ENCODE peak calls at places on chromosomes 16 and 17, in four cellular contexts. V, Y, Q and D are unnamed samples.

GRCh38 chr16:88936008-88936912 is 40.7 kb downstream of the CBFA2T3 start:
- DNase-seq in V (no peak), Y (no peak), Q (no peak), D (no peak)

GRCh38 chr16:89268987-89269735 is 51.7 kb downstream of the ZNF778 start:
- DNase-seq in V (no peak), Y (peak), Q (no peak), D (no peak)

GRCh38 chr17:81228420-81228819 is 5.7 kb upstream of the CEP131 start:
- DNase-seq in V (no peak), Y (no peak), Q (no peak), D (no peak)

GRCh38 chr17:41910701-41911391 is 7.9 kb downstream of the ACLY start:
- DNase-seq in V (no peak), Y (no peak), Q (no peak), D (no peak)

GRCh38 chr16:6725634-6726331 is 606.9 kb upstream of the RBFOX1 start:
- DNase-seq in V (no peak), Y (no peak), Q (no peak), D (no peak)

GRCh38 chr16:57999971-58000705 is at the start of gene ZNF319:
- DNase-seq in V (no peak), Y (peak), Q (no peak), D (no peak)

GRCh38 chr17:41812176-41813038 is at the start of gene FKBP10:
- DNase-seq in V (peak), Y (peak), Q (peak), D (peak)

GRCh38 chr17:8072727-8073461 is 14.6 kb downstream of the ALOX12B start:
- DNase-seq in V (no peak), Y (no peak), Q (no peak), D (no peak)

GRCh38 chr16:65737831-65738230 is 616.0 kb upstream of the CDH11 start:
- DNase-seq in V (no peak), Y (no peak), Q (no peak), D (no peak)

GRCh38 chr17:52048503-52048902 is 110.0 kb downstream of the CA10 start:
- DNase-seq in V (no peak), Y (no peak), Q (no peak), D (no peak)

GRCh38 chr17:83036666-83037065 is 42.7 kb upstream of the METRNL start:
- DNase-seq in V (no peak), Y (no peak), Q (no peak), D (no peak)

GRCh38 chr17:29807520-29808361 is 122.3 kb downstream of the SSH2 start:
- DNase-seq in V (peak), Y (peak), Q (peak), D (peak)

GRCh38 chr16:19093631-19094541 is 19.9 kb upstream of the ITPRIPL2 start:
- DNase-seq in V (no peak), Y (no peak), Q (no peak), D (no peak)

GRCh38 chr16:66199189-66199588 is 167.3 kb upstream of the CDH5 start:
- DNase-seq in V (no peak), Y (no peak), Q (no peak), D (no peak)

GRCh38 chr17:42878123-42878880 is 22.3 kb upstream of the G6PC1 start:
- DNase-seq in V (no peak), Y (no peak), Q (peak), D (no peak)

GRCh38 chr17:35449371-35449931 is 885 bp upstream of the SLFN13 start:
- DNase-seq in V (no peak), Y (peak), Q (no peak), D (no peak)

GRCh38 chr16:84446086-84446485 is 58.4 kb downstream of the MEAK7 start:
- DNase-seq in V (no peak), Y (no peak), Q (no peak), D (no peak)

GRCh38 chr17:46853896-46854444 is 2.6 kb downstream of the WNT9B start:
- DNase-seq in V (no peak), Y (no peak), Q (no peak), D (no peak)

GRCh38 chr16:11535494-11535893 is 51.2 kb downstream of the LITAF start:
- DNase-seq in V (peak), Y (no peak), Q (no peak), D (no peak)

GRCh38 chr16:74865922-74866598 is 91.4 kb upstream of the FA2H start:
- DNase-seq in V (no peak), Y (no peak), Q (no peak), D (no peak)

GRCh38 chr17:83155128-83156081 is 76.0 kb downstream of the METRNL start:
- DNase-seq in V (no peak), Y (no peak), Q (peak), D (peak)

GRCh38 chr17:987931-988330 is 8.4 kb upstream of the NXN start:
- DNase-seq in V (no peak), Y (no peak), Q (no peak), D (no peak)

GRCh38 chr16:84699712-84700517 is at the start of gene USP10:
- DNase-seq in V (peak), Y (peak), Q (peak), D (peak)

GRCh38 chr16:86886651-86887050 is 308.3 kb downstream of the FOXL1 start:
- DNase-seq in V (no peak), Y (no peak), Q (no peak), D (no peak)

GRCh38 chr16:14199624-14200023 is 128.5 kb downstream of the MRTFB start:
- DNase-seq in V (no peak), Y (no peak), Q (no peak), D (no peak)

GRCh38 chr16:57530531-57531252 is 5.7 kb downstream of the CCDC102A start:
- DNase-seq in V (no peak), Y (peak), Q (peak), D (peak)

GRCh38 chr17:79775635-79776034 is 2.3 kb upstream of the CBX2 start:
- DNase-seq in V (no peak), Y (no peak), Q (no peak), D (no peak)

GRCh38 chr17:77859035-77859360 is 99.5 kb upstream of the TNRC6C start:
- DNase-seq in V (no peak), Y (no peak), Q (no peak), D (no peak)

GRCh38 chr16:13634921-13635320 is 285.0 kb upstream of the ERCC4 start:
- DNase-seq in V (no peak), Y (no peak), Q (no peak), D (no peak)

GRCh38 chr16:48499822-48500440 is 110.0 kb downstream of the N4BP1 start:
- DNase-seq in V (peak), Y (peak), Q (peak), D (peak)

GRCh38 chr16:54027126-54027922 is 259.3 kb downstream of the IRX3 start:
- DNase-seq in V (no peak), Y (no peak), Q (no peak), D (no peak)

GRCh38 chr17:47956818-47957590 is 679 bp downstream of the PRR15L start:
- DNase-seq in V (no peak), Y (no peak), Q (peak), D (no peak)

GRCh38 chr17:18862011-18862410 is 4.1 kb downstream of the PRPSAP2 start:
- DNase-seq in V (no peak), Y (no peak), Q (no peak), D (peak)

GRCh38 chr17:15782809-15783208 is 50.7 kb downstream of the TBC1D26 start:
- DNase-seq in V (no peak), Y (peak), Q (peak), D (peak)

GRCh38 chr16:81905277-81905676 is 106.0 kb downstream of the SDR42E1 start:
- DNase-seq in V (no peak), Y (no peak), Q (no peak), D (no peak)

GRCh38 chr17:76275382-76276068 is 10.4 kb downstream of the UBALD2 start:
- DNase-seq in V (no peak), Y (no peak), Q (no peak), D (no peak)

GRCh38 chr17:53462393-53462811 is 360.3 kb upstream of the KIF2B start:
- DNase-seq in V (no peak), Y (no peak), Q (no peak), D (no peak)

GRCh38 chr16:23944381-23944780 is 108.6 kb downstream of the PRKCB start:
- DNase-seq in V (no peak), Y (no peak), Q (no peak), D (no peak)

GRCh38 chr16:31267332-31268032 is 7.7 kb downstream of the ITGAM start:
- DNase-seq in V (no peak), Y (no peak), Q (no peak), D (no peak)

GRCh38 chr16:31262084-31262483 is 2.3 kb downstream of the ITGAM start:
- DNase-seq in V (no peak), Y (no peak), Q (no peak), D (no peak)

GRCh38 chr16:31268891-31269290 is 9.1 kb downstream of the ITGAM start:
- DNase-seq in V (no peak), Y (no peak), Q (no peak), D (no peak)

GRCh38 chr16:31268033-31268365 is 8.2 kb downstream of the ITGAM start:
- DNase-seq in V (no peak), Y (no peak), Q (no peak), D (no peak)

DNA sequence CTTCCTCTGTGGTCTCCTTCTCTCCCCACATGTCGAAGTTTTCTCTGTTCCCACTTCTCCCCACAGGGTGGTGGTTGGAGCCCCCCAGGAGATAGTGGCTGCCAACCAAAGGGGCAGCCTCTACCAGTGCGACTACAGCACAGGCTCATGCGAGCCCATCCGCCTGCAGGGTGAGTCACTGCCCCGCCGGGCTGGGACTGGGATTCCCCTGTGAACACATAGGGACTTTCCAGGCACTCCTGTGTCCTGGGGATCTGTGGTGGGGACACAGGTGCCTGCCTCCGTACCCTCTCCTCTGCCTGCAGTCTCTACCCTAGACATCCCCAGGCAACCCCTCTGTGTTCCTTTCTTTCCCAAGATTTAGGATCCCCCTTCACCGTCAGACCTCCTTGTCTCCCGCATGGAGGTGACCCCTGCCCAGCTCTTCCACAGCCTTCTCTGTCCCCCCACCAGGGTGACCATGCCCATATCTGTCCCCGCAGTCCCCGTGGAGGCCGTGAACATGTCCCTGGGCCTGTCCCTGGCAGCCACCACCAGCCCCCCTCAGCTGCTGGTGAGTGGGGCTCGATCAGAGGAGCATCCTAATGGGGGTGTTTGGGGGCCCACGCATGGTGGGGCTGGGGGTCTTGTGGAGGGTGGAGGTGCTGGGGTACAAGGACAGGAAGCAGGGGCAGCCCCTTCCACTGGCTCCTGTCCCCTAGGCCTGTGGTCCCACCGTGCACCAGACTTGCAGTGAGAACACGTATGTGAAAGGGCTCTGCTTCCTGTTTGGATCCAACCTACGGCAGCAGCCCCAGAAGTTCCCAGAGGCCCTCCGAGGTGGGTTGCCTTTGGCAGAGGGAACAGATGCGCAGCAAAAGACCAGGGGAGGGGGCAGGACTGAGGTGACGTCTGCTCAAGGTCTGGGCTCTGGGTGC is 5.8 kb downstream of the ITGAM start:
- DNase-seq in V (no peak), Y (no peak), Q (peak), D (no peak)
- TF ChIP-seq POLR2A in V (no peak), Y (no peak), Q (peak), D (no peak)

GRCh38 chr16:67727521-67728485 is 8.7 kb upstream of the GFOD2 start:
- DNase-seq in V (no peak), Y (no peak), Q (no peak), D (no peak)

GRCh38 chr16:67729636-67730248 is 10.6 kb upstream of the GFOD2 start:
- DNase-seq in V (no peak), Y (no peak), Q (no peak), D (no peak)

GRCh38 chr16:67723940-67724339 is 4.8 kb upstream of the GFOD2 start:
- DNase-seq in V (no peak), Y (no peak), Q (no peak), D (no peak)

GRCh38 chr16:67723151-67723915 is 4.2 kb upstream of the GFOD2 start:
- DNase-seq in V (no peak), Y (peak), Q (no peak), D (no peak)

DNA sequence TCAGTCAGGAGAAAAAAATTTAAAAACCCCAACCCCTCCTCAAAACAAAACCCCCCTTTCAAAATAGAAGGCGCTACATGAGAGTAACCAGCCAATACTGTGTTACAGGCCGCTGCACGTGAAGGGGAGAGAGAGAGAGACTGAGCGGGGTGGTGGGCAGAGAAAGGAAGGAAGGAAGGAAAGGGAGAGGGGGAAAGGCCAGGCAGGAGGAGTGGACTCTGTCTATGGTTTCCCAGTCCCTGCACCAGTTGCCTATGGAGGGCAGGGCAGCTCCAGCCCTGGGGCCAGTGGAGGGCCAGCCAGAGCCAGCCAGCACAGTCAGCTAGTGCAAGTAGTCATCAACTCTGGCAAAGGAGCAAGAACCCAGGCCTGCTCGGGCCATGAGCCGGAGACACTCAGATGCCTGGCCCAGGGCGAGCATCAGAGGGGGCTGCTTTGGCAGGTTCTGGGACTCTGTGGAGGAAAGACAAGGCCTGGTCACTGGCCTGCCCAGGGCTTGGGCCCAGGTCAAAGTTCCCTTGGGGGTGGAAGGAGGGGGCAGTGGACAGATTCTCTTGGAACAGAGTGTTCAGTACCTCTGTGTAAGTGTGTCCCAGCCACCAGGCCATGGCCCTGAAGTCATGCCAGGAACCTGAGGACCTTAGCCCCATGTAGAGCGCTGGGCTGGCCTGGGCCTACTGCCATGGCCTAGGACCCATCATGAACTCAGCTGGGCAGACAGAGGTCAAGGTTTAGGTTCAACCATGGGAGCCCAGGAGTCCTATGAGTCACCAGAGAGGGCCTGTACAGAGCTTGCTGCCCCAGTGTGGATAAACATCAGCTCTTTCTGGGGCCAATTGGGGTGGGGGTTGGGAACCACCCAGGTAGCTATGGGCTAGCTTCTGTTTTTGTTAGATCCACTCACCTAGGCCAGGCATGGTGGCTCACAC is 7.3 kb upstream of the GFOD2 start:
- DNase-seq in V (no peak), Y (peak), Q (no peak), D (no peak)
- TF ChIP-seq POLR2A in V (no peak), Y (no peak), Q (no peak), D (no peak)

DNA sequence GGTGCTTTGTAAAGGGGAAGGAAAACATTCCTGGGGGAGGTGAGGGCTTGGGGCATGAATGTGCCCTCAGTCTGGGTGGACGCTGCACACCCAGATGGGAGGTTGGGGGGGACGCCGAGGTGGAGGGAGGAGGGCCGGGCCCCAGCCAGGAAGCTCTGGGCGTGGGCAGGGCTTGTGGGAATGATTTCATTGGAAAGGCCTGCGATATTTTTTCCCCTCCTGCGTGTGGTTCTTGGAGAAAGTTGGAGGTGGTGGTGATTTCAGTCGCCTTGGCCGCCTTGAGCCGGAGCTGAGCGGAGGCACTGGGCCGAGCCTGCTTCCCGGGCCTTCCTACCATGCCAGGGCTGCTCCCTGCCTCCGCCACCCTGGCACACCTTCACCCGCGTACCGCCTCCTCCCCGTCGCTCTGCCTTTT is 26.4 kb upstream of the CLEC18A start:
- DNase-seq in V (no peak), Y (peak), Q (peak), D (peak)
- TF ChIP-seq POLR2A in V (no peak), Y (peak), Q (peak), D (peak)

GRCh38 chr17:44222112-44222869 is 2.8 kb upstream of the UBTF start:
- DNase-seq in V (peak), Y (peak), Q (peak), D (peak)

GRCh38 chr17:44219636-44220210 is at the start of gene UBTF:
- DNase-seq in V (peak), Y (peak), Q (peak), D (peak)

GRCh38 chr17:44221862-44222111 is 2.3 kb upstream of the UBTF start:
- DNase-seq in V (no peak), Y (no peak), Q (no peak), D (no peak)

GRCh38 chr17:44220211-44221071 is 966 bp upstream of the UBTF start:
- DNase-seq in V (peak), Y (peak), Q (peak), D (no peak)

DNA sequence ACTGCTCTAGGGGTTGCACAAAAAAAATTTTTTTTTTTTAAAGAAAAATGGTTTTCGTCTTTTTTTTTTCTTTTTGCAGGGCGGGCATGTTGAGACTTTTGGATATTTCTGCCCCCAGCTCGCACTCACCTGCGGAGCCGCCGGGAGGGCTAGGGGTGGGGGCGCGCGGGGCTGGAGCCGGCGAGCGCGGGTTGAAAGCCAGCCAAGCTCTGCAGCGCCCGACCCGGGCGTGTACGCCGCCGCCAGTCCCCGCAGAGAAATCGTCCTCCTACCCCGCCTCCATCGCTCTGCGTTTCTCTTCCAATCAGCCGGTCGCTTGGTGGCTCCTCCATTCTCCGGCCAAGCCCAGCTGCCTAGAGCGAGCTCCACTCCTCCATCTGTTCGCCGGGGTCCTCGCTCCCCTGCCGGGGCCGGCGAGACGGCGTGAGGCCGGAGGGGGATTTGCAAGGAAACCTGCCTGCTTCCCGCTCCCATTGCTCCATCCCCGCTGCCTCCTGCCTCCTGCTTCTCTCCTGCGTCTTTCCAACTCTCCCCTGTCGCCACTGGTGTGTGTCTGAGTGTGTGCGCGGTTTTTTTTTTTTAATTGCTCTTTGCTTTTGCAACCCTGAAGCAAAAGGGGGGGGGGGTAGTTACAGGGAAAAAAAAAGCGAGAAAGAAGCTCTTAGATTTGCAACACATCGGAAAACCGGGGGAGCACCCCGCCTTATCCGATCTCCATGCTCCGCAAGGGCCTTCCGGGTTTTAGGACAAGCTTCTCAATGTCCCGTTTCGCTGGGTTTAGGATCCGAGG is 1.8 kb upstream of the UBTF start:
- DNase-seq in V (peak), Y (peak), Q (peak), D (peak)
- TF ChIP-seq POLR2A in V (peak), Y (no peak), Q (peak), D (no peak)

GRCh38 chr16:69311115-69311532 is at the start of gene VPS4A:
- DNase-seq in V (peak), Y (peak), Q (peak), D (peak)
- TF ChIP-seq POLR2A in V (peak), Y (peak), Q (peak), D (peak)

GRCh38 chr17:38674749-38675615 is at the start of gene EPOP:
- DNase-seq in V (peak), Y (peak), Q (peak), D (peak)
- TF ChIP-seq POLR2A in V (peak), Y (no peak), Q (peak), D (peak)

GRCh38 chr16:67375161-67375560 is 18.1 kb downstream of the TPPP3 start:
- DNase-seq in V (no peak), Y (no peak), Q (no peak), D (no peak)
- TF ChIP-seq POLR2A in V (no peak), Y (no peak), Q (no peak), D (no peak)

GRCh38 chr17:44344939-44345496 is at the start of gene GRN:
- DNase-seq in V (peak), Y (peak), Q (peak), D (peak)
- TF ChIP-seq POLR2A in V (peak), Y (peak), Q (peak), D (peak)

GRCh38 chr16:2480948-2481347 is 6.0 kb downstream of the TBC1D24 start:
- DNase-seq in V (no peak), Y (no peak), Q (peak), D (no peak)
- TF ChIP-seq POLR2A in V (no peak), Y (no peak), Q (peak), D (no peak)